ENCODE peak calls at places on chromosomes 11 and 22, in ten cellular contexts. Q, T, Z, C, U, S, M, D, O and B are unnamed samples.
A peak's percentile ranks its signal among the peaks of the same experiment; 100 is the strongest.

GRCh38 chr11:106917973-106918372 is 100.3 kb downstream of the GUCY1A2 start:
- DNase-seq in Q (no peak), T (peak; percentile 4), Z (no peak), C (no peak), U (peak; percentile 58), S (no peak), M (peak; percentile 0), D (no peak), O (no peak), B (no peak)

GRCh38 chr11:76543006-76543703 is 98.3 kb downstream of the EMSY start:
- DNase-seq in Q (no peak), T (no peak), Z (peak; percentile 4), C (peak; percentile 36), U (no peak), S (no peak), M (peak; percentile 45), D (no peak), O (peak; percentile 59), B (no peak)

GRCh38 chr11:34356918-34357645 is 728 bp downstream of the ABTB2 start:
- DNase-seq in Q (peak; percentile 83), T (peak; percentile 65), Z (peak; percentile 74), C (peak; percentile 71), U (no peak), S (peak; percentile 83), M (peak; percentile 51), D (peak; percentile 90), O (no peak), B (peak; percentile 75)

GRCh38 chr11:76030286-76030685 is 176.0 kb downstream of the WNT11 start:
- DNase-seq in Q (no peak), T (no peak), Z (peak; percentile 96), C (no peak), U (no peak), S (no peak), M (peak; percentile 70), D (no peak), O (peak; percentile 89), B (no peak)

GRCh38 chr22:45202333-45203149 is 38.2 kb downstream of the KIAA0930 start:
- DNase-seq in Q (peak; percentile 47), T (no peak), Z (peak; percentile 52), C (peak; percentile 8), U (no peak), S (peak; percentile 63), M (peak; percentile 32), D (peak; percentile 77), O (no peak), B (no peak)

GRCh38 chr11:75476716-75477613 is 44.0 kb upstream of the KLHL35 start:
- DNase-seq in Q (peak; percentile 72), T (peak; percentile 69), Z (no peak), C (no peak), U (no peak), S (no peak), M (no peak), D (peak; percentile 49), O (no peak), B (peak; percentile 93)

GRCh38 chr11:5291207-5291838 is 10.4 kb downstream of the OR51B4 start:
- DNase-seq in Q (no peak), T (no peak), Z (peak; percentile 32), C (no peak), U (no peak), S (no peak), M (peak; percentile 68), D (no peak), O (peak; percentile 38), B (no peak)

GRCh38 chr11:101129203-101129943 is at the start of gene PGR:
- DNase-seq in Q (peak; percentile 38), T (peak; percentile 70), Z (no peak), C (peak; percentile 58), U (no peak), S (no peak), M (no peak), D (peak; percentile 68), O (no peak), B (peak; percentile 51)

GRCh38 chr11:109739374-109739773 is 317.4 kb downstream of the C11orf87 start:
- DNase-seq in Q (no peak), T (no peak), Z (peak; percentile 19), C (no peak), U (no peak), S (no peak), M (no peak), D (no peak), O (no peak), B (no peak)

GRCh38 chr11:113553235-113553634 is 78.0 kb upstream of the DRD2 start:
- DNase-seq in Q (no peak), T (no peak), Z (peak; percentile 100), C (no peak), U (no peak), S (no peak), M (peak; percentile 89), D (no peak), O (no peak), B (no peak)

GRCh38 chr11:121444508-121444907 is 7.6 kb upstream of the SORL1 start:
- DNase-seq in Q (no peak), T (no peak), Z (no peak), C (no peak), U (no peak), S (no peak), M (no peak), D (no peak), O (no peak), B (no peak)

GRCh38 chr22:44448271-44448780 is 49.7 kb downstream of the RTL6 start:
- DNase-seq in Q (no peak), T (peak; percentile 11), Z (peak; percentile 97), C (peak; percentile 70), U (no peak), S (peak; percentile 91), M (peak; percentile 94), D (peak; percentile 81), O (peak; percentile 24), B (peak; percentile 32)

GRCh38 chr11:61950035-61950547 is at the start of gene BEST1:
- DNase-seq in Q (no peak), T (no peak), Z (no peak), C (no peak), U (no peak), S (no peak), M (no peak), D (no peak), O (no peak), B (no peak)

GRCh38 chr22:41471606-41472005 is 2.7 kb downstream of the ACO2 start:
- DNase-seq in Q (no peak), T (no peak), Z (no peak), C (no peak), U (no peak), S (no peak), M (no peak), D (no peak), O (no peak), B (no peak)

GRCh38 chr22:41469218-41469851 is 418 bp downstream of the ACO2 start:
- DNase-seq in Q (no peak), T (peak; percentile 51), Z (no peak), C (peak; percentile 44), U (no peak), S (peak; percentile 70), M (no peak), D (no peak), O (no peak), B (no peak)

GRCh38 chr22:41468381-41469217 is at the start of the genes ACO2 and PHF5A:
- DNase-seq in Q (peak; percentile 98), T (peak; percentile 96), Z (peak; percentile 98), C (peak; percentile 96), U (peak; percentile 97), S (peak; percentile 98), M (peak; percentile 97), D (peak; percentile 99), O (peak; percentile 98), B (peak; percentile 97)
- H3K4me1 ChIP-seq in Q (peaks cover 41% of the 10 kb centered on the region), T (peaks cover 23% of the 10 kb centered on the region), Z (peaks cover 10% of the 10 kb centered on the region), C (peaks cover 57% of the 10 kb centered on the region), U (peaks cover 62% of the 10 kb centered on the region), S (no peaks in the 10 kb centered on the region), M (peaks cover 4% of the 10 kb centered on the region), D (peaks cover 33% of the 10 kb centered on the region), O (peaks cover 11% of the 10 kb centered on the region), B (peaks cover 55% of the 10 kb centered on the region)

DNA sequence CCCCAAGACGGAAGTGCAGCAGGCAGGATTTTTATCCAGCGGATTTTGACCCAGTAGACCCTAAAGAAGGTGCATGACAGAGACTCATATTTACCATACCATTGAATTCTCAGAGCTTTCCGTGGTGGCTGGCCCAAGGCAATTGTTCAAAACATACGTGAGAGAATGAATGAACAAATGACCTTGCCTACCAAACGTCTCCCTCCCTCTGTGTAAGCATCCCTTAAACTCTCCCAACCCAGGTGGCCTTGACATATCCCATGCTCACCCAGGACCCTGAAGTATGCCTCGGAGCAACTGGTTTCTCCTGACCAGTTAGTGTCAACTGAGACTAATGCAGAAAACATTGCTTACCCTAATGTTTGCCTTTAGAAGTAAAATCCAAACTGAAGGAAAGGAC is 154.9 kb downstream of the TEAD1 start:
- DNase-seq in Q (no peak), T (no peak), Z (no peak), C (no peak), U (no peak), S (no peak), M (no peak), D (no peak), O (no peak), B (no peak)
- H3K4me3 ChIP-seq in Q (peak overlapping the region; percentile 53), T (no peak overlapping the region), Z (no peak overlapping the region), C (peak overlapping the region; percentile 51), U (no peak overlapping the region), S (no peak overlapping the region), M (no peak overlapping the region), D (peak overlapping the region; percentile 77), O (no peak overlapping the region), B (no peak overlapping the region)

DNA sequence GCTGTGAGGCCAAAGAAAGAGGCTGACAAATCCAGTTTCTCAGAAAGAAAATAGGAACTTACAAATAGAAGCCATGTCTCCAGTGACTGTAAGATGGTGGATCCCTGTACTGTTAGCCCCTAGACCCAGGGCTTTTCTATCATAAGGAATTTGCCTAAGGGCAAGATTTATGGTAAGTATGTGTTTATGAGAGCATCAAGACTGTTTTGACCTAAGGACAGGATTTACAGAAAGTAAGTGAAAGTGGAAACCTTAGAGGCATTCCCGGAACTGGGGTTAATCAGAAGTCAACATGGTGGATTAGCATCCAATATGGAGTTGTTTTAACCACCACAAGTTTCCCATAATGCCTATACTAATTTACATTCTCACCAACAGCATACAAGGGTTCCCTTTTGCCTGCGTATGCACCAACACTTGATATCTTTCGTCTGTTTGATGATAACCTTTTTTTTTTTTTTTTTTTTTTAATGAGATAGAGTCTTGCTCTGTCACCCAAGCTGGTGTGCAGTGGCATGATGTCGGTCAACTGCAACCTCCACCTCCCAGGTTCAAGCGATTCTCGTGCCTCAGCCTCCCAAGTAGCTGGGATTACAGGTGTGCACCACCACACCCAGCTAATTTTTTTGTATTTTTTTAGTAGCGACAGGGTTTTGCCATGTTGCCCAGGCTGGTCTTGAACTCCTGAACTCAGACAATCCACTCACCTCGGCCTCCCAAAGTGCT is 40.2 kb downstream of the BIRC2 start:
- DNase-seq in Q (no peak), T (no peak), Z (no peak), C (no peak), U (no peak), S (no peak), M (no peak), D (no peak), O (no peak), B (no peak)
- TF ChIP-seq CTCF in Q (no peak), T (no peak), Z (no peak), C (no peak), U (no peak), S (no peak), M (no peak), D (no peak), O (no peak), B (no peak)

DNA sequence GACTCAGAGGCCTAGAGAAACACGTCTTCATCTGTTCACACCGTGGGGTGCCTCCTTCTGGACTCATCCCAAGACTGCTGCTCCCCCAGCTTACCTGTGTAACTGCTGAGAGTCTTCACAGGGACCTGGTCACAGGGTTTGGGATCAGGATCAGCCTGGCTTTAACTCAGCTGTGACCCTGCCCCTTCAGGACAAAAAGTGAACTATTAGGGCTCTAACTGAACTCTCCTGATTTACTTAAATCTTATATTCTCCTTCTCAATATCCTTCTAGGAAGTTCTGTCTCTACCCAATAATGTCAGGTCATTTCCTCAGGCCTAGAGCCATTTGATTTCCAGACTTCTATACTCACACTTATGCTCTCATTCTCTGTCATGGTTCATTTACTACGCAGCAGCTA is 108.4 kb downstream of the ZNF280B start:
- DNase-seq in Q (no peak), T (no peak), Z (no peak), C (no peak), U (no peak), S (no peak), M (no peak), D (no peak), O (no peak), B (no peak)
- H3K4me1 ChIP-seq in Q (no peaks in the 10 kb centered on the region), T (peaks cover 6% of the 10 kb centered on the region), Z (no peaks in the 10 kb centered on the region), C (peaks cover 5% of the 10 kb centered on the region), U (peaks cover 39% of the 10 kb centered on the region), S (no peaks in the 10 kb centered on the region), M (peaks cover 3% of the 10 kb centered on the region), D (no peaks in the 10 kb centered on the region), O (peaks cover 4% of the 10 kb centered on the region), B (no peaks in the 10 kb centered on the region)